ENCODE peak calls at places on chromosomes 11 and 22, in ten cellular contexts. G is CD4-positive, CD25-positive, alpha-beta regulatory T cell; Q is fibroblast of lung; K is gastrocnemius medialis; T is heart right ventricle; P is cardiac muscle cell; X is psoas muscle; W is MM.1S; E is body of pancreas; I is IMR-90. Y is an unnamed sample. For H3K36me3 and H3K27me3, the result is how much of the 10 kb centered on the place peaks cover.

GRCh38 chr11:45239733-45240132 is 46.4 kb downstream of the SYT13 start:
- DNase-seq in W (no peak), T (no peak), G (no peak), Q (no peak), I (no peak), K (no peak), P (no peak), X (no peak), E (no peak), Y (no peak)

GRCh38 chr11:78982377-78982925 is 407.8 kb upstream of the NARS2 start:
- DNase-seq in W (no peak), G (no peak), Q (no peak), X (no peak), I (no peak), T (no peak), E (no peak), K (no peak), P (no peak), Y (peak)

GRCh38 chr11:42329930-42330555 is 870.6 kb upstream of the LRRC4C start:
- DNase-seq in E (no peak), Q (peak), P (no peak), X (no peak), K (no peak), I (no peak), W (no peak), T (no peak), G (no peak), Y (no peak)

GRCh38 chr11:123653997-123654565 is 343 bp downstream of the SCN3B start:
- DNase-seq in W (peak), I (peak), P (peak), X (peak), Q (peak), G (no peak), E (peak), T (peak), K (no peak), Y (no peak)

GRCh38 chr22:22531770-22532546 is 11.9 kb upstream of the ZNF280A start:
- DNase-seq in K (no peak), W (no peak), X (no peak), T (no peak), Q (no peak), P (no peak), E (no peak), I (no peak), G (no peak), Y (no peak)

GRCh38 chr22:48683640-48684039 is 1144.0 kb downstream of the BRD1 start:
- DNase-seq in I (no peak), K (no peak), P (no peak), W (no peak), Q (no peak), X (no peak), T (no peak), G (no peak), E (no peak), Y (no peak)

GRCh38 chr22:46773074-46773473 is 10.6 kb downstream of the TBC1D22A start:
- DNase-seq in X (no peak), G (no peak), K (no peak), W (peak), P (no peak), E (no peak), T (no peak), Q (no peak), I (no peak), Y (no peak)

GRCh38 chr11:68295940-68296339 is 16.5 kb upstream of the LRP5 start:
- DNase-seq in X (no peak), Q (no peak), T (no peak), W (no peak), P (no peak), G (no peak), E (no peak), I (no peak), K (no peak), Y (no peak)

GRCh38 chr11:75472081-75472732 is 39.2 kb upstream of the KLHL35 start:
- DNase-seq in X (no peak), Q (no peak), G (no peak), K (no peak), T (no peak), I (no peak), E (no peak), P (no peak), W (no peak), Y (no peak)

GRCh38 chr11:17266781-17267180 is 9.8 kb upstream of the NUCB2 start:
- DNase-seq in T (no peak), P (no peak), Q (no peak), G (no peak), X (no peak), W (no peak), I (no peak), E (no peak), K (no peak), Y (no peak)

GRCh38 chr11:22657101-22657694 is 9.2 kb upstream of the GAS2 start:
- DNase-seq in T (no peak), E (no peak), Q (no peak), X (no peak), G (no peak), I (no peak), P (peak), K (no peak), W (no peak), Y (no peak)

GRCh38 chr11:62854013-62854824 is 14.8 kb upstream of the WDR74 start:
- DNase-seq in T (no peak), X (no peak), G (no peak), I (no peak), K (no peak), W (no peak), Q (no peak), P (no peak), E (no peak), Y (no peak)

GRCh38 chr22:35956850-35957249 is 71.8 kb downstream of the RBFOX2 start:
- DNase-seq in T (no peak), G (no peak), P (no peak), X (no peak), Q (no peak), K (no peak), E (no peak), I (no peak), W (no peak), Y (no peak)

GRCh38 chr11:6654281-6655019 is 1.2 kb downstream of the DCHS1 start:
- DNase-seq in G (no peak), P (no peak), W (no peak), X (no peak), E (peak), I (no peak), T (peak), K (no peak), Q (no peak), Y (no peak)

GRCh38 chr11:81840375-81840774 is 893.3 kb downstream of the FAM181B start:
- DNase-seq in P (no peak), E (no peak), K (no peak), T (no peak), I (no peak), Q (no peak), G (no peak), W (no peak), X (no peak), Y (no peak)

GRCh38 chr11:100434821-100435641 is 252.1 kb upstream of the ARHGAP42 start:
- DNase-seq in G (no peak), E (no peak), K (no peak), I (no peak), X (no peak), T (no peak), P (peak), W (no peak), Q (no peak), Y (no peak)

GRCh38 chr22:43526117-43526655 is 114.4 kb downstream of the MPPED1 start:
- DNase-seq in E (no peak), G (no peak), K (no peak), P (no peak), Q (no peak), W (no peak), T (no peak), I (no peak), X (no peak), Y (no peak)

GRCh38 chr11:12086271-12087074 is 23.9 kb upstream of the MICAL2 start:
- DNase-seq in T (peak), K (peak), E (peak), Q (peak), I (peak), W (no peak), G (no peak), X (peak), P (no peak), Y (peak)

GRCh38 chr11:104581246-104581980 is 316.8 kb downstream of the CASP12 start:
- DNase-seq in P (no peak), K (no peak), E (no peak), Q (peak), G (no peak), X (no peak), I (peak), W (no peak), T (no peak), Y (no peak)

GRCh38 chr22:48138855-48139254 is 1376.4 kb downstream of the TBC1D22A start:
- DNase-seq in E (no peak), K (no peak), W (no peak), P (no peak), Q (no peak), X (no peak), I (no peak), T (no peak), G (no peak), Y (no peak)

GRCh38 chr11:72668645-72669347 is 5.4 kb downstream of the PDE2A start:
- DNase-seq in P (no peak), T (no peak), E (no peak), G (no peak), X (no peak), W (peak), Q (peak), I (no peak), K (no peak), Y (no peak)

GRCh38 chr11:68677432-68677831 is 6.9 kb upstream of the GAL start:
- DNase-seq in E (peak), I (peak), P (no peak), X (peak), Q (peak), G (no peak), T (peak), K (no peak), W (no peak), Y (peak)

GRCh38 chr22:27715078-27715477 is 86.5 kb downstream of the MN1 start:
- DNase-seq in K (peak), I (no peak), P (no peak), G (no peak), W (no peak), E (no peak), X (peak), T (no peak), Q (no peak), Y (no peak)

GRCh38 chr22:46149493-46149997 is 781 bp upstream of the PPARA start:
- DNase-seq in T (peak), G (peak), Q (no peak), E (peak), I (no peak), W (peak), K (peak), P (peak), X (peak), Y (peak)

GRCh38 chr11:14275081-14275480 is 83.9 kb downstream of the RRAS2 start:
- DNase-seq in G (no peak), X (no peak), T (no peak), K (no peak), P (no peak), I (peak), W (no peak), Q (peak), E (no peak), Y (no peak)

GRCh38 chr11:102446606-102447005 is 6.0 kb downstream of the TMEM123 start:
- DNase-seq in I (peak), W (no peak), Q (peak), P (no peak), E (no peak), X (no peak), T (no peak), K (no peak), G (no peak), Y (no peak)

GRCh38 chr11:48081151-48082010 is 101.0 kb downstream of the PTPRJ start:
- DNase-seq in P (no peak), X (peak), I (peak), T (peak), Q (peak), W (no peak), K (peak), E (peak), G (no peak), Y (no peak)

GRCh38 chr22:46681010-46681409 is 57.0 kb downstream of the CERK start:
- DNase-seq in X (no peak), Q (no peak), E (no peak), I (no peak), T (no peak), G (no peak), W (no peak), K (no peak), P (no peak), Y (no peak)

GRCh38 chr11:64135711-64136110 is 30.2 kb downstream of the MACROD1 start:
- DNase-seq in X (no peak), G (no peak), W (no peak), E (no peak), Q (no peak), K (no peak), P (no peak), I (no peak), T (no peak), Y (no peak)

GRCh38 chr11:19077965-19078364 is 17.4 kb upstream of the MRGPRX2 start:
- DNase-seq in Q (peak), X (no peak), G (no peak), K (no peak), P (no peak), T (no peak), W (no peak), E (no peak), I (no peak), Y (no peak)

GRCh38 chr22:47192106-47192650 is 429.7 kb downstream of the TBC1D22A start:
- DNase-seq in Q (no peak), K (no peak), G (no peak), X (peak), I (no peak), T (no peak), W (no peak), P (no peak), E (peak), Y (no peak)

GRCh38 chr11:132054822-132055221 is 684.4 kb downstream of the NTM start:
- DNase-seq in W (no peak), T (no peak), G (no peak), E (no peak), K (no peak), X (no peak), Q (peak), P (no peak), I (peak), Y (no peak)

GRCh38 chr11:104700609-104701008 is 197.7 kb downstream of the CASP12 start:
- DNase-seq in P (no peak), T (no peak), I (peak), X (no peak), K (no peak), W (peak), E (no peak), Q (peak), G (no peak), Y (no peak)

GRCh38 chr22:26464312-26464711 is 19.3 kb downstream of the HPS4 start:
- DNase-seq in Q (no peak), W (no peak), P (no peak), X (peak), T (no peak), I (no peak), G (no peak), K (no peak), E (peak), Y (no peak)

GRCh38 chr22:49362393-49362792 is 465.3 kb downstream of the BRD1 start:
- DNase-seq in Q (no peak), X (no peak), K (no peak), T (no peak), E (no peak), W (no peak), G (no peak), I (no peak), P (no peak), Y (no peak)

DNA sequence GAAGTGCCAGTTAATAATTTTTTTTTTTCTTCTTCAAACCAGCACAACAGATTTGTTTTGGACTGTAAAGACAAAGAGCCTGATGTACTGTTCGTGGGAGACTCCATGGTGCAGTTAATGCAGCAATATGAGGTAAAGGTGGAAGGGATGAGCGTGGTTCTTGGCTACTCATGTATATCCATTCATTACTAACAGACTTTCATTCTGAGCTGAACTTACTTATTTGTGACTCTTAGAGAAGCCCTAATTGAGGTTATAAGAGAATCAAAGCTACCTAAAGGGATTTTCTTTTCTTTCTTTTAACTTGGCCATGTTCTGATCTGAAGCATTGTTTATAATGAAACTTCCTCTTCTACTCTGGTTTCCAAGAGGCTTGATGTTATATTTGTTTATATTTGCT is 15.8 kb downstream of the PAFAH1B2 start:
- DNase-seq in T (no peak), P (no peak), Q (no peak), K (no peak), X (no peak), E (no peak), G (no peak), W (no peak), I (no peak), Y (no peak)
- H3K36me3 ChIP-seq in T (half or more), P (under half), Q (under half), K (under half), X (under half), E (under half), G (half or more), W (under half), I (under half), Y (half or more)

GRCh38 chr11:65180877-65181568 is 705 bp upstream of the CAPN1 start:
- DNase-seq in P (peak), K (peak), E (peak), X (peak), Q (peak), W (peak), T (peak), G (peak), I (peak), Y (peak)
- H3K27ac ChIP-seq in P (peak), K (peak), E (peak), X (peak), Q (peak), W (peak), T (peak), G (no peak), I (peak), Y (peak)

GRCh38 chr11:130873766-130874165 is 42.5 kb downstream of the SNX19 start:
- DNase-seq in T (no peak), X (no peak), E (no peak), G (no peak), Q (peak), W (no peak), P (no peak), K (no peak), I (peak), Y (no peak)

GRCh38 chr11:130872102-130872501 is 44.2 kb downstream of the SNX19 start:
- DNase-seq in I (no peak), E (no peak), Q (no peak), T (peak), W (no peak), K (peak), P (no peak), G (no peak), X (no peak), Y (no peak)

GRCh38 chr11:130871616-130872015 is 44.7 kb downstream of the SNX19 start:
- DNase-seq in X (no peak), W (no peak), P (no peak), E (no peak), Q (no peak), K (no peak), G (no peak), I (no peak), T (no peak), Y (no peak)

GRCh38 chr11:130872513-130872912 is 43.8 kb downstream of the SNX19 start:
- DNase-seq in X (no peak), T (no peak), Q (no peak), P (no peak), K (no peak), I (no peak), E (no peak), W (no peak), G (no peak), Y (no peak)

DNA sequence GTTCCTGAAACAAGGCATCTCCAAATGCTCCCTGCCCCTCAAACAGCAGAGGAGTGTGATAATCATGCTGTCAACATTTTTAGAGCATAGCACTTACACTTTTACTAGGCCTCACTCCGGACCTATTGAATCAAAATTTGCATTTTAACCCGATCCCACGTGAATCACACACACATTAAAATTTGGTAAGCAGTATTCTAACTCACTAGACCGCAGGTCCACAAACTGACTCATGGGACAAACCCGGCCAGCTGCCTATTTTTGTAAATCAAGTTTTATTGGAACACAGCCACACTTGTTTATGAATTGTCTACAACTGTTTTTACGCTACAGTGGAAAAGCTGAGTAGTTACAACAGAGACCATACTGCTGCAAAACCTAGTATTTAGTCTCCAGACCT is 43.3 kb downstream of the SNX19 start:
- DNase-seq in Q (peak), X (no peak), W (no peak), I (peak), P (no peak), E (no peak), T (no peak), K (no peak), G (no peak), Y (no peak)
- H3K27me3 ChIP-seq in Q (under half), X (under half), W (under half), I (under half), P (under half), E (under half), T (under half), K (under half), G (under half), Y (under half)

DNA sequence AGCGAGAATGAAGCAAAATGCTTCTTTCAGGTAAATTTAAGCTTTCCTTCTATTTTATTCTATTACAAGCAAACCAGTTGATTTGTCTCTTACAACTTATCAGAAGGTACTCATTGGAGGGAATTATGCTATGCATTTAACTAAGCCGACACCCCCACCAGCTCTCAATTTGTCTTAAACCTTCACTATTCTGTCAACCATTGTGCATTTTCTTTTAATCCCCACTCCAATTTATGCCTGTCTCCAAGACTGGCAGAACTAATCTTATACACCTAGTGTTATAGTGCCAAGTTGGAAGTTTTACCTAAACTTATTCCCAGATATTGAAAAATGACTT is 12.5 kb downstream of the TAF1D start:
- DNase-seq in Q (no peak), K (no peak), X (no peak), E (no peak), T (no peak), P (no peak), I (no peak), W (no peak), G (no peak), Y (no peak)
- H3K36me3 ChIP-seq in Q (under half), K (under half), X (under half), E (under half), T (half or more), P (half or more), I (under half), W (under half), G (half or more), Y (half or more)

DNA sequence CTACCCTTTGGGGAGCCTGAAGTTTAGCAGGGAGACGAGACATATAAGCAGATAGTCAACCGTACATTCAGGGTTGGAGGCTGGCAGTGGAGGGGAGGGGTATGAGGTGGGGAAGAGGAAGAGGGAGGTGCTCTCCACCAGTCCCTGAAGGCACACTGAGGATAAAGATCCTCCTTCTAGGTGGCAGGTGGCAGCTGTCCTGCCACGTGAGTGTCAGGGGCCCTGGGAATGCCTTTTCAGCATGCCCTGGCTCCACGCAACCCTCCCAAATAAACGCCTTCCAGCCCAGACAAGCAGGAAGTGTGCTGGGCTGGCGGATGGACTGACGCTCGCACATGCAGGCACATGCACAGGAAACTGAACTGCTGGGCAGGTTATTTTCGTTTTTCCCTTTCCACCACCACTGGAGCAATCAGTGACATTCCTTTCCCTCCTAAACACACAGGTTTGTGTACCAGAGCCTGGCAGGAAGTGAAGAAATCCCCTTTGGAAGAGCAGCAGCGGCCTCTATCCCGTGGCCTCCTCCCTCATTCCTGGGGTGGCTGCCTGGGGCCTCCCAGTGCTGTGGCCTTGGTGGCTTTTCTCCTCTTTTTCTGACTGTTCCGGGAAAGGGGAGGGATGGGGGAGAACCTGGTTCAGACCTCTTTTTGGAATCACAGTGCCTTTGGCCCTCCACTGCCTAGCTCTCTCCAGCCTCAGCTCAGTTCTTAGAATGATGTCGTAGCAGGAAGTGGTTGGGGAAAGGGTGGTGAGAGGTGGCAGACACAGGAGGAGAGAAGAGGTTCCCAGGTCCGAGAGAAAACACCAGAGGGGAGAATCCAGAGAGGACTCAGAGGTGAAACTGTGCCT is 157.0 kb upstream of the TIMP3 start:
- DNase-seq in T (peak), X (peak), E (peak), P (no peak), W (no peak), Q (peak), G (no peak), I (peak), K (peak), Y (no peak)
- H3K27ac ChIP-seq in T (peak), X (peak), E (peak), P (no peak), W (no peak), Q (peak), G (peak), I (peak), K (peak), Y (no peak)

GRCh38 chr11:124825876-124826275 is 25.7 kb upstream of the MSANTD2 start:
- DNase-seq in P (no peak), E (no peak), Q (no peak), W (no peak), K (no peak), G (no peak), I (no peak), X (no peak), T (no peak), Y (no peak)

GRCh38 chr11:124823512-124824376 is 23.5 kb upstream of the MSANTD2 start:
- DNase-seq in Q (no peak), K (no peak), X (no peak), I (no peak), W (no peak), T (no peak), G (no peak), E (no peak), P (no peak), Y (no peak)
- H3K27me3 ChIP-seq in Q (under half), K (under half), X (under half), I (under half), W (under half), T (under half), G (under half), E (under half), P (under half), Y (under half)